ENCODE peak calls at places on chromosomes 2 and 18, in five cellular contexts. Q is fibroblast of lung, V is A549, M is hepatocyte, D is transverse colon. L is an unnamed sample. For H3K4me1, the result is how much of the 10 kb centered on the place peaks cover.

GRCh38 chr2:19714926-19715325 is 186.9 kb downstream of the TTC32 start:
- DNase-seq in Q (peak), V (no peak), M (no peak), D (no peak), L (no peak)

GRCh38 chr2:188580738-188581137 is 289.1 kb downstream of the GULP1 start:
- DNase-seq in D (no peak), Q (peak), V (no peak), M (no peak), L (no peak)

GRCh38 chr2:131058214-131058613 is 35.0 kb downstream of the FAM168B start:
- DNase-seq in D (no peak), M (no peak), V (no peak), Q (no peak), L (no peak)

GRCh38 chr2:216243026-216243425 is 129.3 kb downstream of the MARCHF4 start:
- DNase-seq in D (no peak), M (no peak), Q (no peak), V (no peak), L (no peak)

GRCh38 chr18:73119574-73119973 is 251.8 kb upstream of the NETO1 start:
- DNase-seq in V (no peak), D (no peak), M (no peak), Q (no peak), L (no peak)

GRCh38 chr2:26429779-26430654 is 28.3 kb downstream of the DRC1 start:
- DNase-seq in D (no peak), V (no peak), M (no peak), Q (peak), L (no peak)

GRCh38 chr2:215479121-215479520 is 43.3 kb upstream of the FN1 start:
- DNase-seq in D (no peak), M (no peak), V (no peak), Q (peak), L (no peak)

GRCh38 chr18:41378628-41379027 is 576.4 kb upstream of the PIK3C3 start:
- DNase-seq in V (peak), D (no peak), M (peak), Q (peak), L (no peak)

GRCh38 chr18:39969813-39970494 is 1985.1 kb upstream of the PIK3C3 start:
- DNase-seq in V (no peak), M (no peak), Q (peak), D (no peak), L (no peak)

GRCh38 chr2:120936476-120937334 is 201.0 kb downstream of the GLI2 start:
- DNase-seq in V (peak), M (no peak), Q (peak), D (no peak), L (no peak)

GRCh38 chr2:120675460-120676130 is 60.1 kb upstream of the GLI2 start:
- DNase-seq in D (peak), M (peak), V (peak), Q (no peak), L (peak)

GRCh38 chr18:24964213-24964612 is 387.8 kb downstream of the ZNF521 start:
- DNase-seq in V (no peak), Q (no peak), M (no peak), D (peak), L (no peak)

GRCh38 chr2:18949871-18950597 is 360.7 kb upstream of the NT5C1B start:
- DNase-seq in D (no peak), M (peak), Q (peak), V (peak), L (no peak)

GRCh38 chr2:47119001-47119400 is 36.1 kb downstream of the STPG4 start:
- DNase-seq in D (no peak), M (peak), Q (peak), V (peak), L (no peak)

GRCh38 chr18:33755918-33756590 is 178.0 kb downstream of the ASXL3 start:
- DNase-seq in D (peak), M (peak), Q (peak), V (peak), L (no peak)

GRCh38 chr18:79502785-79503184 is 107.1 kb downstream of the NFATC1 start:
- DNase-seq in D (no peak), M (no peak), Q (peak), V (no peak), L (no peak)

GRCh38 chr2:128374001-128374710 is 55.5 kb upstream of the HS6ST1 start:
- DNase-seq in V (no peak), Q (peak), M (peak), D (peak), L (no peak)

GRCh38 chr2:97935719-97936161 is 60.0 kb downstream of the TMEM131 start:
- DNase-seq in V (peak), D (no peak), M (peak), Q (peak), L (no peak)

GRCh38 chr2:169823996-169824372 is 721 bp downstream of the METTL5 start:
- DNase-seq in D (no peak), V (no peak), Q (no peak), M (no peak), L (no peak)

GRCh38 chr18:58221060-58221725 is 177.2 kb downstream of the NEDD4L start:
- DNase-seq in M (peak), D (peak), Q (peak), V (peak), L (no peak)

GRCh38 chr18:21341141-21341540 is 99.1 kb downstream of the GREB1L start:
- DNase-seq in D (no peak), M (no peak), Q (peak), V (no peak), L (no peak)

GRCh38 chr2:167524786-167525185 is 636.5 kb downstream of the XIRP2 start:
- DNase-seq in Q (no peak), D (no peak), M (no peak), V (no peak), L (no peak)

GRCh38 chr2:197378494-197378972 is 56.3 kb downstream of the SF3B1 start:
- DNase-seq in M (peak), Q (peak), V (peak), D (peak), L (peak)

GRCh38 chr2:36663851-36664715 is 32.4 kb upstream of the VIT start:
- DNase-seq in V (peak), D (no peak), M (peak), Q (peak), L (no peak)

GRCh38 chr2:7012141-7012809 is 95.1 kb downstream of the RNF144A start:
- DNase-seq in V (no peak), M (no peak), Q (peak), D (no peak), L (no peak)

GRCh38 chr2:199405241-199405640 is 52.5 kb downstream of the SATB2 start:
- DNase-seq in V (peak), D (no peak), M (no peak), Q (no peak), L (no peak)

GRCh38 chr2:164697688-164698290 is 76.5 kb upstream of the GRB14 start:
- DNase-seq in Q (no peak), V (peak), D (no peak), M (peak), L (no peak)

GRCh38 chr2:174333502-174334277 is 1.1 kb upstream of the SP9 start:
- DNase-seq in Q (no peak), M (no peak), D (no peak), V (peak), L (no peak)
- H3K4me1 ChIP-seq in Q (under half), M (under half), D (half or more), V (under half), L (under half)

DNA sequence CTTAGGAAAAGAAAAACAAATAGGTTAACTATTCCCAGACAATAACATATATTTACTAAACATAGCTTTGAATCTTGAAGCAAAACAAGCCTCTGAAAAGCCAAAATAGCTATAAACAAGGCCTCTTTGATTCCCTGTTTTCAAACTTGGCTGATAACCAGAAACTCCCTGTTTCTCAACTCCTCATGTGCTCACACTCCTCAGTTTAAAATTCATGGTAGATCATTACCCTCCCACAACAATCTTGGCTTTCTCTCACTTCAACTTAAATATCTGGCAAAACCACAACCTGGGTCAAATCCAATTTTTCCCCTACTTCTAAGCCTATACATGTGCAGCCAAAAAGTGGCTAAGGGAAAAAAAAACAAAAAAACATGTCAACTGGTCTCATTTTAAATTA is 15.6 kb downstream of the SUCLG1 start:
- DNase-seq in Q (peak), M (no peak), D (no peak), V (no peak), L (no peak)
- H3K27ac ChIP-seq in Q (no peak), M (no peak), D (no peak), V (no peak), L (no peak)

GRCh38 chr2:96361751-96362150 is 26.2 kb downstream of the NCAPH start:
- DNase-seq in Q (no peak), M (no peak), V (no peak), D (no peak), L (no peak)
- H3K4me3 ChIP-seq in Q (no peak), M (no peak), V (no peak), D (no peak), L (no peak)

DNA sequence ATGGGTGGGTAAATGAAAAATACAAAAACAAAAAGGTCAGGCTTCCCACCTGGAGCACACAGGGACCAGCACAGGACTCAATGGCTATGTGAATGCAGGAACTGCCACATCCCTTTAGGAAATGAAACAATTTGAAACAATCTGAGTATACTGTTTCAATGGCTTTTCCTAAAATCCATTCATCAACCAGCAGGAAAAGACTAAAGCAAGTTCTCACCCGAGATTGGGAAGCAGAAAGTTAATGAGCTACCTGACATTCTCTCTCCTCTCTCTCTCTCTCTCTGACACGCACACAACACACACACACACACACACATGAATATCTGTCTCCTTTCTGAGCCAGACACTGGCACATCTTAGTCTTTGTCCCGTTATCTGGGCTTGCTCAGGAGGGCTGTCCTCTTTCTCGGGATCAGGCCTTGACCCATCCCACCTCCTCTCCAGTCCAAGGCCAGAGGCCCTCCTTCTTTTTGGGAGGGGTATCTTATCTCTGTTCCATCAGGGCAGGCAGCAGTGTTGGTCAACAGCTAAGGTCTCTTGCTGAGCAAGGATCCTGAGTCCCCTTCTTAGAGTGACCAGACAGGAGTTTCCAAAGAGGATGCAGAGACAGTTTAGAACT is 11.6 kb upstream of the LRRFIP1 start:
- DNase-seq in D (no peak), Q (no peak), M (no peak), V (no peak), L (no peak)
- H3K4me1 ChIP-seq in D (under half), Q (under half), M (under half), V (under half), L (under half)